ENCODE peak calls at places on chromosomes 13 and 19, in six cellular contexts. W is esophagus squamous epithelium, S is T-cell, V is AG04450, T is hepatic stellate cell, U is left lung. O is an unnamed sample.

GRCh38 chr13:84917252-84917878 is 881.9 kb downstream of the SLITRK6 start:
- DNase-seq in U (no peak), S (no peak), W (no peak), V (no peak), T (no peak), O (no peak)

GRCh38 chr19:11338164-11338563 is 1.3 kb downstream of the RAB3D start:
- DNase-seq in T (no peak), S (no peak), V (no peak), U (no peak), W (no peak), O (no peak)

GRCh38 chr13:114101831-114102520 is 30.4 kb downstream of the RASA3 start:
- DNase-seq in S (no peak), T (no peak), V (no peak), W (no peak), U (peak; percentile 29), O (peak; percentile 0)

GRCh38 chr19:34067861-34068271 is 104.4 kb upstream of the LSM14A start:
- DNase-seq in V (no peak), S (no peak), T (peak; percentile 52), W (no peak), U (no peak), O (no peak)

GRCh38 chr19:8922591-8922990 is 87.6 kb downstream of the MUC16 start:
- DNase-seq in V (no peak), W (no peak), U (no peak), S (no peak), T (no peak), O (no peak)

GRCh38 chr19:1728816-1729567 is 24.3 kb upstream of the ONECUT3 start:
- DNase-seq in T (no peak), V (no peak), U (no peak), W (no peak), S (no peak), O (no peak)

GRCh38 chr19:16594131-16594586 is 21.9 kb upstream of the SLC35E1 start:
- DNase-seq in V (no peak), S (no peak), U (no peak), W (no peak), T (no peak), O (no peak)

GRCh38 chr19:2426661-2427322 is 594 bp downstream of the TIMM13 start:
- DNase-seq in T (peak; percentile 82), W (no peak), U (no peak), S (peak; percentile 20), V (no peak), O (peak; percentile 70)

GRCh38 chr19:45076029-45076850 is at the start of gene ZNF296:
- DNase-seq in T (peak; percentile 76), V (no peak), U (peak; percentile 88), S (peak; percentile 63), W (peak; percentile 26), O (peak; percentile 77)

GRCh38 chr13:21852043-21852442 is 181.2 kb downstream of the FGF9 start:
- DNase-seq in T (no peak), W (no peak), V (no peak), U (no peak), S (no peak), O (no peak)

GRCh38 chr13:111153279-111153976 is 38.3 kb downstream of the ARHGEF7 start:
- DNase-seq in V (peak; percentile 61), S (peak; percentile 91), T (peak; percentile 91), U (peak; percentile 92), W (peak; percentile 49), O (peak; percentile 96)

GRCh38 chr19:3606690-3607289 is at the start of gene TBXA2R:
- DNase-seq in T (peak; percentile 90), U (peak; percentile 72), W (no peak), S (no peak), V (no peak), O (peak; percentile 85)

GRCh38 chr13:73171926-73172325 is 113.1 kb downstream of the KLF5 start:
- DNase-seq in S (no peak), W (no peak), U (no peak), V (no peak), T (no peak), O (no peak)

GRCh38 chr13:51518847-51519246 is 65.4 kb upstream of the WDFY2 start:
- DNase-seq in U (no peak), V (no peak), W (no peak), T (no peak), S (no peak), O (no peak)

GRCh38 chr13:37652596-37652995 is 54.0 kb upstream of the POSTN start:
- DNase-seq in U (no peak), W (no peak), S (no peak), T (no peak), V (no peak), O (no peak)

GRCh38 chr13:74290324-74290773 is 156.1 kb upstream of the KLF12 start:
- DNase-seq in S (peak; percentile 6), W (no peak), U (no peak), T (no peak), V (peak; percentile 48), O (no peak)

GRCh38 chr13:41780736-41781708 is 179.9 kb downstream of the VWA8 start:
- DNase-seq in T (peak; percentile 42), V (peak; percentile 55), S (no peak), W (no peak), U (no peak), O (no peak)

GRCh38 chr19:583968-584239 is 5.8 kb upstream of the HCN2 start:
- DNase-seq in U (no peak), W (no peak), T (no peak), S (no peak), V (no peak), O (no peak)

GRCh38 chr19:40663712-40664692 is 26.4 kb downstream of the NUMBL start:
- DNase-seq in T (peak; percentile 62), S (no peak), V (no peak), W (no peak), U (no peak), O (no peak)

GRCh38 chr13:50543767-50544166 is 299.7 kb downstream of the DLEU7 start:
- DNase-seq in S (no peak), T (no peak), W (no peak), V (peak; percentile 77), U (no peak), O (no peak)

GRCh38 chr19:40908981-40909380 is 26.9 kb upstream of the CYP2A7 start:
- DNase-seq in U (no peak), S (peak; percentile 18), W (no peak), V (no peak), T (no peak), O (no peak)

GRCh38 chr19:35507561-35507960 is 5.9 kb downstream of the DMKN start:
- DNase-seq in S (no peak), T (no peak), W (no peak), U (no peak), V (no peak), O (no peak)

GRCh38 chr13:87677334-87678234 is 6.4 kb downstream of the SLITRK5 start:
- DNase-seq in V (no peak), W (no peak), T (no peak), U (no peak), S (no peak), O (peak; percentile 67)

GRCh38 chr19:27774337-27774736 is 1438.6 kb downstream of the UQCRFS1 start:
- DNase-seq in S (no peak), T (no peak), V (no peak), W (no peak), U (no peak), O (no peak)

GRCh38 chr13:101401196-101401595 is 15.1 kb downstream of the NALCN start:
- DNase-seq in V (no peak), W (no peak), S (no peak), T (no peak), U (no peak), O (no peak)

GRCh38 chr13:113357529-113357928 is 6.4 kb downstream of the GRTP1 start:
- DNase-seq in V (peak; percentile 36), U (no peak), S (no peak), W (no peak), T (peak; percentile 64), O (no peak)

GRCh38 chr13:110559429-110559943 is 2.0 kb downstream of the RAB20 start:
- DNase-seq in V (no peak), U (peak; percentile 86), W (no peak), T (peak; percentile 82), S (no peak), O (no peak)

GRCh38 chr19:55178781-55179569 is 1.1 kb downstream of the SYT5 start:
- DNase-seq in U (peak; percentile 54), W (no peak), T (peak; percentile 94), V (no peak), S (peak; percentile 94), O (peak; percentile 92)

GRCh38 chr13:90414691-90415596 is 932.5 kb upstream of the MIR17HG start:
- DNase-seq in S (no peak), T (peak; percentile 41), V (peak; percentile 37), W (no peak), U (no peak), O (no peak)

GRCh38 chr19:45564131-45564780 is 20.3 kb downstream of the OPA3 start:
- DNase-seq in S (no peak), T (no peak), W (no peak), V (no peak), U (no peak), O (no peak)

GRCh38 chr19:27759896-27760295 is 1453.1 kb downstream of the UQCRFS1 start:
- DNase-seq in U (no peak), V (no peak), T (no peak), S (no peak), W (no peak), O (no peak)

GRCh38 chr13:38979891-38980627 is 10.6 kb downstream of the STOML3 start:
- DNase-seq in U (no peak), S (no peak), W (no peak), T (no peak), V (no peak), O (no peak)

GRCh38 chr13:113936166-113936565 is 37.7 kb downstream of the C13orf46 start:
- DNase-seq in W (no peak), T (no peak), U (peak; percentile 21), S (no peak), V (no peak), O (no peak)

GRCh38 chr13:49585220-49586157 is at the start of gene RCBTB1:
- DNase-seq in T (peak; percentile 90), W (no peak), U (peak; percentile 66), V (no peak), S (peak; percentile 65), O (peak; percentile 78)

GRCh38 chr13:53844747-53845146 is 816.1 kb downstream of the OLFM4 start:
- DNase-seq in T (no peak), W (no peak), V (no peak), U (no peak), S (no peak), O (no peak)